ENCODE peak calls at places on chromosomes 6 and 20, in eight cellular contexts. C is lung, G is foreskin keratinocyte, J is esophagus squamous epithelium, N is PC-9, H is adrenal gland, R is prostate gland, A is foreskin fibroblast. K is an unnamed sample.

GRCh38 chr20:17742426-17743130 is 42.8 kb downstream of the BANF2 start:
- DNase-seq in C (no peak), G (no peak), J (no peak), N (no peak), H (no peak), R (no peak), A (no peak), K (no peak)

GRCh38 chr6:148836751-148837150 is 89.9 kb downstream of the UST start:
- DNase-seq in C (no peak), G (no peak), J (no peak), N (no peak), H (no peak), R (no peak), A (no peak), K (no peak)

GRCh38 chr6:148893481-148893880 is 146.7 kb downstream of the UST start:
- DNase-seq in C (no peak), G (no peak), J (no peak), N (no peak), H (no peak), R (no peak), A (no peak), K (no peak)

GRCh38 chr6:79538481-79538971 is 1.3 kb upstream of the LCA5 start:
- DNase-seq in C (no peak), G (peak; percentile 53), J (no peak), N (no peak), H (no peak), R (no peak), A (no peak), K (no peak)

GRCh38 chr6:167678102-167679101 is 148.3 kb upstream of the AFDN start:
- DNase-seq in C (no peak), G (no peak), J (no peak), N (no peak), H (no peak), R (peak; percentile 25), A (no peak), K (peak; percentile 54)

GRCh38 chr20:25859649-25860530 is 163.2 kb upstream of the ZNF337 start:
- DNase-seq in C (peak; percentile 65), G (no peak), J (no peak), N (peak; percentile 51), H (peak; percentile 52), R (peak; percentile 53), A (no peak), K (no peak)

GRCh38 chr6:30763618-30764489 is 19.5 kb upstream of the IER3 start:
- DNase-seq in C (no peak), G (no peak), J (no peak), N (no peak), H (no peak), R (no peak), A (no peak), K (no peak)

GRCh38 chr6:16320533-16321340 is 82.3 kb downstream of the GMPR start:
- DNase-seq in C (no peak), G (no peak), J (no peak), N (no peak), H (peak; percentile 51), R (no peak), A (peak; percentile 74), K (no peak)

GRCh38 chr6:13280253-13280652 is 48.1 kb downstream of the TBC1D7 start:
- DNase-seq in C (no peak), G (no peak), J (no peak), N (no peak), H (no peak), R (no peak), A (no peak), K (no peak)

GRCh38 chr6:143150291-143150690 is 89.6 kb downstream of the AIG1 start:
- DNase-seq in C (no peak), G (no peak), J (no peak), N (no peak), H (no peak), R (no peak), A (no peak), K (no peak)

GRCh38 chr6:3458706-3459421 is 2.0 kb upstream of the SLC22A23 start:
- DNase-seq in C (no peak), G (no peak), J (no peak), N (no peak), H (no peak), R (no peak), A (no peak), K (no peak)

GRCh38 chr6:87483929-87484328 is 11.2 kb downstream of the SLC35A1 start:
- DNase-seq in C (no peak), G (peak; percentile 51), J (no peak), N (peak; percentile 11), H (no peak), R (no peak), A (peak; percentile 34), K (no peak)

GRCh38 chr6:8392569-8392968 is 42.8 kb downstream of the SLC35B3 start:
- DNase-seq in C (no peak), G (no peak), J (no peak), N (no peak), H (no peak), R (no peak), A (no peak), K (no peak)

GRCh38 chr6:152059909-152060308 is 252.4 kb downstream of the ESR1 start:
- DNase-seq in C (no peak), G (no peak), J (no peak), N (no peak), H (no peak), R (no peak), A (no peak), K (no peak)
- TF ChIP-seq CTCF in C (no peak), G (no peak), J (no peak), N (no peak), H (no peak), R (no peak), A (no peak), K (no peak)

GRCh38 chr6:119129968-119130484 is 51.6 kb upstream of the FAM184A start:
- DNase-seq in C (no peak), G (no peak), J (no peak), N (no peak), H (no peak), R (no peak), A (peak; percentile 39), K (no peak)
- TF ChIP-seq CTCF in C (no peak), G (no peak), J (no peak), N (no peak), H (no peak), R (no peak), A (no peak), K (no peak)

GRCh38 chr6:63792846-63793245 is 157.2 kb downstream of the PHF3 start:
- DNase-seq in C (no peak), G (no peak), J (no peak), N (no peak), H (no peak), R (no peak), A (no peak), K (no peak)
- TF ChIP-seq CTCF in C (no peak), G (no peak), J (no peak), N (no peak), H (no peak), R (no peak), A (no peak), K (no peak)

GRCh38 chr6:84549912-84550311 is 214.5 kb downstream of the TBX18 start:
- DNase-seq in C (no peak), G (no peak), J (no peak), N (no peak), H (no peak), R (no peak), A (no peak), K (no peak)
- TF ChIP-seq CTCF in C (no peak), G (no peak), J (no peak), N (no peak), H (no peak), R (no peak), A (no peak), K (peak; percentile 12)

GRCh38 chr20:46661659-46662058 is 10.4 kb upstream of the SLC13A3 start:
- DNase-seq in C (no peak), G (no peak), J (no peak), N (no peak), H (no peak), R (no peak), A (no peak), K (no peak)
- TF ChIP-seq CTCF in C (no peak), G (no peak), J (no peak), N (no peak), H (no peak), R (no peak), A (no peak), K (no peak)

DNA sequence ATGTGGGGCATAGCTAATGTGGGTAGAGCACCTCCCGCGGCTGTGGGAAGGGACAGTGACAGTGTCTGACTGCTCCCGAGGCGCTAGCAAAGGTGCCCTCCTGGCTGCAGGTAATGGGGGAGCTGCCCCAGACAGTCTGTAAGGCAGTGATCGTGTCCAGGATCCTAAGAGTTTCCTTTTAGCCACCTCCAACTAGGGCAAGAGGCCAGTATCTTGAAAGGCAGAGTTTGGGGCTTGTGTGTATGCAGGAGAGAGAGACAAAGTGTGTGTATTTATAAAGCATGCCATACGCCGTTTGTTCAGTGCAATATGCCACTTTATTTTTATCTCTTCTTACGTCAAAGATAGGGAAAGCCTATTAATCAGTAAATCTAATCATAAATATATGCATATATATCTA is 354.0 kb downstream of the NRN1 start:
- DNase-seq in C (no peak), G (no peak), J (no peak), N (no peak), H (no peak), R (no peak), A (no peak), K (no peak)
- TF ChIP-seq CTCF in C (no peak), G (no peak), J (no peak), N (no peak), H (no peak), R (no peak), A (no peak), K (no peak)

GRCh38 chr20:43404880-43405279 is 52.8 kb upstream of the SRSF6 start:
- DNase-seq in C (peak; percentile 28), G (no peak), J (no peak), N (no peak), H (no peak), R (no peak), A (no peak), K (no peak)
- TF ChIP-seq CTCF in C (no peak), G (peak; percentile 31), J (no peak), N (peak; percentile 59), H (no peak), R (no peak), A (peak; percentile 12), K (peak; percentile 19)

DNA sequence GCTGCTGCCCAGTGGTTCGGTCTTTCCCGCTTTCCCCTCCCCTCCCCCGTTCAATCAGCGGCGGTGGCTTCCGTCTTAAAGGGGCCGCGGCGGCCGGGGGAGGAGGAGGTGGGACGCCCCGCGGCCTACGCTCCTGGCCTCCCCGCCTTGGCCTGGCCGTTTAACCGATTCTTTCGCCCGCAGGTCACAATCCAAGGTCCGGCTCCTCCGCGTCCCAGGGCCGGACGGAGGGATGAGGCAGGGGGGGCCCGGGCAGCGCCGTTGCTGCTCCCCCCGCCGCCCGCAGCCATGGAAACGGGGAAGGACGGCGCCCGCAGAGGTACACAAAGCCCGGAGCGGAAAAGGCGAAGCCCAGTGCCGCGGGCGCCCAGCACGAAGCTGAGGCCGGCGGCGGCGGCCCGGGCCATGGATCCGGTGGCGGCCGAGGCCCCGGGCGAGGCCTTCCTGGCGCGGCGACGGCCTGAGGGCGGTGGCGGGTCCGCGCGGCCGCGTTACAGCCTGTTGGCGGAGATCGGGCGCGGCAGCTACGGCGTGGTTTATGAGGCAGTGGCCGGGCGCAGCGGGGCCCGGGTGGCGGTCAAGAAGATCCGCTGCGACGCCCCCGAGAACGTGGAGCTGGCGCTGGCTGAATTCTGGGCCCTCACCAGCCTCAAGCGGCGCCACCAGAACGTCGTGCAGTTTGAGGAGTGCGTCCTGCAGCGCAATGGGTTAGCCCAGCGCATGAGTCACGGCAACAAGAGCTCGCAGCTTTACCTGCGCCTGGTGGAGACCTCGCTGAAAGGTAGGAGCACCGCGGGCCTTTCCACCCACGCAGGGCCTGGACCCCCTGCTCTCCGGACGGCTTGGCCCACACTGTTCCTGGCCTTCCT is 1.2 kb downstream of the STK35 start:
- DNase-seq in C (peak; percentile 89), G (peak; percentile 79), J (peak; percentile 73), N (peak; percentile 84), H (peak; percentile 85), R (peak; percentile 81), A (peak; percentile 77), K (peak; percentile 71)
- TF ChIP-seq CTCF in C (peak; percentile 2), G (peak; percentile 11), J (no peak), N (no peak), H (no peak), R (no peak), A (no peak), K (no peak)

K was measured in progenitor cell of endocrine pancreas.